ENCODE peak calls at places on chromosomes 11 and 22, in seven cellular contexts. One of them, this sample, is unnamed. For H3K36me3, the result is how much of the 10 kb centered on the place peaks cover.

GRCh38 chr22:25853501-25853900 is 111.5 kb downstream of the MYO18B start:
- DNase-seq in iPS DF 6.9: no peak
- DNase-seq in vagina: no peak
- DNase-seq in OCI-LY7: no peak
- DNase-seq in lung: no peak
- DNase-seq in fibroblast of lung: no peak
- DNase-seq in CD8-positive, alpha-beta memory T cell: no peak
- DNase-seq in this sample: no peak

GRCh38 chr22:24871611-24872205 is 65.7 kb downstream of the SGSM1 start:
- DNase-seq in CD8-positive, alpha-beta memory T cell: no peak
- DNase-seq in fibroblast of lung: no peak
- DNase-seq in lung: no peak
- DNase-seq in vagina: no peak
- DNase-seq in OCI-LY7: no peak
- DNase-seq in iPS DF 6.9: no peak
- DNase-seq in this sample: no peak

GRCh38 chr22:44505796-44506354 is 7.8 kb upstream of the RTL6 start:
- DNase-seq in lung: no peak
- DNase-seq in OCI-LY7: no peak
- DNase-seq in iPS DF 6.9: no peak
- DNase-seq in fibroblast of lung: no peak
- DNase-seq in vagina: peak
- DNase-seq in CD8-positive, alpha-beta memory T cell: no peak
- DNase-seq in this sample: no peak

GRCh38 chr22:36411589-36412258 is 24.0 kb upstream of the MYH9 start:
- DNase-seq in vagina: no peak
- DNase-seq in fibroblast of lung: no peak
- DNase-seq in OCI-LY7: no peak
- DNase-seq in iPS DF 6.9: no peak
- DNase-seq in CD8-positive, alpha-beta memory T cell: no peak
- DNase-seq in lung: no peak
- DNase-seq in this sample: no peak

GRCh38 chr11:83724704-83725114 is 438.5 kb upstream of the CCDC90B start:
- DNase-seq in OCI-LY7: no peak
- DNase-seq in iPS DF 6.9: no peak
- DNase-seq in vagina: peak
- DNase-seq in CD8-positive, alpha-beta memory T cell: no peak
- DNase-seq in fibroblast of lung: peak
- DNase-seq in lung: peak
- DNase-seq in this sample: no peak

GRCh38 chr22:44520695-44521094 is 22.7 kb upstream of the RTL6 start:
- DNase-seq in vagina: no peak
- DNase-seq in OCI-LY7: no peak
- DNase-seq in fibroblast of lung: no peak
- DNase-seq in lung: no peak
- DNase-seq in iPS DF 6.9: no peak
- DNase-seq in CD8-positive, alpha-beta memory T cell: no peak
- DNase-seq in this sample: no peak

GRCh38 chr11:125261471-125262087 is 97.0 kb downstream of the PKNOX2 start:
- DNase-seq in CD8-positive, alpha-beta memory T cell: no peak
- DNase-seq in vagina: no peak
- DNase-seq in lung: no peak
- DNase-seq in fibroblast of lung: peak
- DNase-seq in iPS DF 6.9: no peak
- DNase-seq in OCI-LY7: no peak
- DNase-seq in this sample: no peak

GRCh38 chr11:81658722-81659121 is 1074.9 kb downstream of the FAM181B start:
- DNase-seq in iPS DF 6.9: no peak
- DNase-seq in OCI-LY7: peak
- DNase-seq in vagina: no peak
- DNase-seq in CD8-positive, alpha-beta memory T cell: no peak
- DNase-seq in lung: no peak
- DNase-seq in fibroblast of lung: peak
- DNase-seq in this sample: no peak

GRCh38 chr11:61961570-61962212 is 5.7 kb downstream of the FTH1 start:
- DNase-seq in CD8-positive, alpha-beta memory T cell: no peak
- DNase-seq in lung: no peak
- DNase-seq in vagina: no peak
- DNase-seq in OCI-LY7: no peak
- DNase-seq in iPS DF 6.9: no peak
- DNase-seq in fibroblast of lung: peak
- DNase-seq in this sample: no peak

GRCh38 chr11:128424271-128424709 is 163.1 kb downstream of the ETS1 start:
- DNase-seq in iPS DF 6.9: no peak
- DNase-seq in fibroblast of lung: peak
- DNase-seq in lung: no peak
- DNase-seq in CD8-positive, alpha-beta memory T cell: no peak
- DNase-seq in OCI-LY7: no peak
- DNase-seq in vagina: no peak
- DNase-seq in this sample: no peak

GRCh38 chr11:19739872-19740271 is 27.2 kb downstream of the NAV2 start:
- DNase-seq in OCI-LY7: no peak
- DNase-seq in iPS DF 6.9: no peak
- DNase-seq in vagina: no peak
- DNase-seq in fibroblast of lung: peak
- DNase-seq in lung: no peak
- DNase-seq in CD8-positive, alpha-beta memory T cell: no peak
- DNase-seq in this sample: no peak

GRCh38 chr11:37409124-37409523 is 811.1 kb upstream of the RAG2 start:
- DNase-seq in fibroblast of lung: no peak
- DNase-seq in lung: no peak
- DNase-seq in vagina: no peak
- DNase-seq in CD8-positive, alpha-beta memory T cell: no peak
- DNase-seq in OCI-LY7: no peak
- DNase-seq in iPS DF 6.9: no peak
- DNase-seq in this sample: no peak

GRCh38 chr11:132471491-132471890 is 1060.8 kb downstream of the OPCML start:
- DNase-seq in iPS DF 6.9: no peak
- DNase-seq in lung: no peak
- DNase-seq in OCI-LY7: no peak
- DNase-seq in CD8-positive, alpha-beta memory T cell: no peak
- DNase-seq in vagina: no peak
- DNase-seq in fibroblast of lung: no peak
- DNase-seq in this sample: no peak

GRCh38 chr22:50221410-50222300 is 20.8 kb downstream of the SELENOO start:
- DNase-seq in lung: no peak
- DNase-seq in vagina: no peak
- DNase-seq in CD8-positive, alpha-beta memory T cell: no peak
- DNase-seq in fibroblast of lung: no peak
- DNase-seq in iPS DF 6.9: no peak
- DNase-seq in OCI-LY7: no peak
- DNase-seq in this sample: no peak

GRCh38 chr11:93089474-93090102 is 108.2 kb downstream of the SLC36A4 start:
- DNase-seq in iPS DF 6.9: peak
- DNase-seq in vagina: no peak
- DNase-seq in OCI-LY7: peak
- DNase-seq in CD8-positive, alpha-beta memory T cell: no peak
- DNase-seq in fibroblast of lung: peak
- DNase-seq in lung: no peak
- DNase-seq in this sample: no peak

GRCh38 chr11:64880240-64881001 is 2.0 kb upstream of the EHD1 start:
- DNase-seq in lung: no peak
- DNase-seq in CD8-positive, alpha-beta memory T cell: peak
- DNase-seq in iPS DF 6.9: no peak
- DNase-seq in vagina: no peak
- DNase-seq in fibroblast of lung: no peak
- DNase-seq in OCI-LY7: no peak
- DNase-seq in this sample: no peak

GRCh38 chr11:119614227-119615002 is 114.6 kb downstream of the NECTIN1 start:
- DNase-seq in lung: no peak
- DNase-seq in vagina: no peak
- DNase-seq in iPS DF 6.9: no peak
- DNase-seq in CD8-positive, alpha-beta memory T cell: no peak
- DNase-seq in OCI-LY7: no peak
- DNase-seq in fibroblast of lung: no peak
- DNase-seq in this sample: no peak

GRCh38 chr22:49492308-49492707 is 335.4 kb downstream of the BRD1 start:
- DNase-seq in OCI-LY7: no peak
- DNase-seq in CD8-positive, alpha-beta memory T cell: no peak
- DNase-seq in iPS DF 6.9: no peak
- DNase-seq in fibroblast of lung: no peak
- DNase-seq in lung: no peak
- DNase-seq in vagina: no peak
- DNase-seq in this sample: no peak

GRCh38 chr11:117930668-117931330 is 1.6 kb upstream of the TMPRSS13 start:
- DNase-seq in fibroblast of lung: no peak
- DNase-seq in lung: no peak
- DNase-seq in OCI-LY7: peak
- DNase-seq in CD8-positive, alpha-beta memory T cell: peak
- DNase-seq in vagina: no peak
- DNase-seq in iPS DF 6.9: no peak
- DNase-seq in this sample: no peak

GRCh38 chr22:27004434-27004833 is 347.0 kb downstream of the MIAT start:
- DNase-seq in lung: no peak
- DNase-seq in vagina: no peak
- DNase-seq in CD8-positive, alpha-beta memory T cell: no peak
- DNase-seq in OCI-LY7: peak
- DNase-seq in iPS DF 6.9: peak
- DNase-seq in fibroblast of lung: no peak
- DNase-seq in this sample: no peak

GRCh38 chr22:27008454-27008853 is 351.1 kb downstream of the MIAT start:
- DNase-seq in fibroblast of lung: no peak
- DNase-seq in iPS DF 6.9: no peak
- DNase-seq in lung: no peak
- DNase-seq in vagina: no peak
- DNase-seq in CD8-positive, alpha-beta memory T cell: no peak
- DNase-seq in OCI-LY7: no peak
- DNase-seq in this sample: no peak

GRCh38 chr22:26998134-26998533 is 340.7 kb downstream of the MIAT start:
- DNase-seq in CD8-positive, alpha-beta memory T cell: no peak
- DNase-seq in vagina: no peak
- DNase-seq in OCI-LY7: no peak
- DNase-seq in lung: no peak
- DNase-seq in iPS DF 6.9: no peak
- DNase-seq in fibroblast of lung: no peak
- DNase-seq in this sample: no peak

GRCh38 chr22:27003301-27003700 is 345.9 kb downstream of the MIAT start:
- DNase-seq in vagina: no peak
- DNase-seq in OCI-LY7: no peak
- DNase-seq in lung: no peak
- DNase-seq in iPS DF 6.9: no peak
- DNase-seq in fibroblast of lung: no peak
- DNase-seq in CD8-positive, alpha-beta memory T cell: no peak
- DNase-seq in this sample: no peak
- H3K36me3 ChIP-seq in vagina: under half
- H3K36me3 ChIP-seq in OCI-LY7: under half
- H3K36me3 ChIP-seq in lung: under half
- H3K36me3 ChIP-seq in iPS DF 6.9: under half
- H3K36me3 ChIP-seq in fibroblast of lung: under half
- H3K36me3 ChIP-seq in CD8-positive, alpha-beta memory T cell: under half
- H3K36me3 ChIP-seq in this sample: under half

DNA sequence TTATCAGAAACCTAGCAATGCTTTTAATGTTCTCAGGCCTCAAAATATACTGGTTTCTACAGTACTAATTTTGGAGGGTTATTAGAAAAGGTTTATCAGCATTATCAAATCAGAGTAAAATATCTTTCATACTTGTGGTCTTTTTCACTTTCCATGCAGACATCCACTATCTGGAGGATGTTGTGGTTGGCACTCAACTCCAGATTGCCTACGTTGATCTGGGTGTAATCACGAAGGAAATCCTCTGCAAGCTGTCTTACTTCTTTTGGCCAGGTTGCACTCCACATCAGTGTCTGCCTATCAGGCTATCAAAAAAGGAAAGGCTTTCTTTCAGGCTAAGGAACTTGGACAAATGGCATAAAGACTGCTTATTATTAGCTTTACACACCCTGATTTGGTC is 11.6 kb downstream of the DDX17 start:
- DNase-seq in OCI-LY7: no peak
- DNase-seq in CD8-positive, alpha-beta memory T cell: no peak
- DNase-seq in lung: no peak
- DNase-seq in fibroblast of lung: no peak
- DNase-seq in vagina: no peak
- DNase-seq in iPS DF 6.9: no peak
- DNase-seq in this sample: no peak
- H3K36me3 ChIP-seq in OCI-LY7: half or more
- H3K36me3 ChIP-seq in CD8-positive, alpha-beta memory T cell: half or more
- H3K36me3 ChIP-seq in lung: half or more
- H3K36me3 ChIP-seq in fibroblast of lung: under half
- H3K36me3 ChIP-seq in vagina: under half
- H3K36me3 ChIP-seq in iPS DF 6.9: under half
- H3K36me3 ChIP-seq in this sample: under half

DNA sequence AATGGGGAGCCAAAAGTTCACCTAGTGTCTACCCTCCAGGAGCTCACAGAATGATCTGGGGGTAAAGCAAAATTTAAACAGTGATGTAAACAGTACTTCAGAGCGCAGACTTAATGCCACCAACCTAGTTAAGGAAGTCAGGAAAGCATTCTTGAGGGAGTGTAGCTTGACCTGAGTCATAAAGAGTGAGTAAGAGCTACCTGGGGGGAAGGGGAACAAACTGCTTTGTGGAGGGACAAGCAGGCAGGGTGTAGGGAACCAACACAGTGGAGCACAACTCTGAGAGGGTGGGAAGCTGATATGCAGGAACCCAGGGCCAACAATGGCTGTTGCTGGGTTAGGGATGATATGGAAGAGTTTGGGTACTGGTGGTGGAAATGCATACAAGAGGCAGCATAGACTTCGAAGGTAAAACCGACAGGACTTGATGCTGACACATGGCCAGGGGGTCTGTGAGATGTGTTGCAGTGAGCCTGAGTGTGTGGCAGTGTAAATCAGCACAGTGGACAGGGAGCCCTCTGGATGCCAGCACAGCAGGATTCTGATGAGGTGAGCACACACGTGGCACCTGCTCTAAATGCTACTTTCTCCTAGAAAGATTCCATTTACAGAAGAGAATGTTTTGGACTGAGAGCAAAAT is 58.3 kb upstream of the CYP2D6 start:
- DNase-seq in fibroblast of lung: no peak
- DNase-seq in iPS DF 6.9: no peak
- DNase-seq in CD8-positive, alpha-beta memory T cell: no peak
- DNase-seq in OCI-LY7: no peak
- DNase-seq in vagina: no peak
- DNase-seq in lung: no peak
- DNase-seq in this sample: no peak
- H3K36me3 ChIP-seq in fibroblast of lung: under half
- H3K36me3 ChIP-seq in iPS DF 6.9: under half
- H3K36me3 ChIP-seq in CD8-positive, alpha-beta memory T cell: under half
- H3K36me3 ChIP-seq in OCI-LY7: under half
- H3K36me3 ChIP-seq in vagina: under half
- H3K36me3 ChIP-seq in lung: under half
- H3K36me3 ChIP-seq in this sample: under half

DNA sequence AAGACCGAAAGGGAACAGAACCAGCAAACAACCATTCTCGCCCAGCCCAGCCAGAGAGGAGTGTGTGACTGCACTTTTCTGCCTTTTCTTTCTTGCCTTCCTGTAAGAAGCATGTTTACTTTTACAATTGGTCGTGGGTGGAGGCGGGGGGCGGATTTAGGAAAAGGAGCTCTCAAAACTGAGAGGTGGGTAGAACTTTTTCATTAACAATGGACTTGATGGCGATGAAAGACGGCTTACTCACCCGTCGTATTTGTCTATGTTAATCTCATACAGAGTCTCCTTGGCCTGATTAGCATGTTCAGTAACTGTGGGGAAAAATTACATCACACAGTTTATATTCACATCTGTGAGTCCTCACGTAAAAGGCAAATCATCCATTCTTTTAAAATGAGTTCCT is 27.2 kb downstream of the CERK start:
- DNase-seq in OCI-LY7: no peak
- DNase-seq in vagina: no peak
- DNase-seq in fibroblast of lung: no peak
- DNase-seq in lung: no peak
- DNase-seq in iPS DF 6.9: no peak
- DNase-seq in CD8-positive, alpha-beta memory T cell: no peak
- DNase-seq in this sample: no peak
- H3K36me3 ChIP-seq in OCI-LY7: half or more
- H3K36me3 ChIP-seq in vagina: under half
- H3K36me3 ChIP-seq in fibroblast of lung: under half
- H3K36me3 ChIP-seq in lung: under half
- H3K36me3 ChIP-seq in iPS DF 6.9: under half
- H3K36me3 ChIP-seq in CD8-positive, alpha-beta memory T cell: half or more
- H3K36me3 ChIP-seq in this sample: under half

GRCh38 chr11:1015064-1015463 is 21.5 kb downstream of the MUC6 start:
- DNase-seq in fibroblast of lung: no peak
- DNase-seq in vagina: no peak
- DNase-seq in iPS DF 6.9: no peak
- DNase-seq in OCI-LY7: no peak
- DNase-seq in lung: no peak
- DNase-seq in CD8-positive, alpha-beta memory T cell: no peak
- DNase-seq in this sample: no peak
- H3K36me3 ChIP-seq in fibroblast of lung: under half
- H3K36me3 ChIP-seq in vagina: under half
- H3K36me3 ChIP-seq in iPS DF 6.9: under half
- H3K36me3 ChIP-seq in OCI-LY7: under half
- H3K36me3 ChIP-seq in lung: under half
- H3K36me3 ChIP-seq in CD8-positive, alpha-beta memory T cell: under half
- H3K36me3 ChIP-seq in this sample: under half

This sample was measured in GM06990.